ENCODE peak calls at places on chromosomes 4 and X, in nine cellular contexts. K is astrocyte, U is brain microvascular endothelial cell, I is heart right ventricle, J is tibial nerve, Q is HCT116, G is OCI-LY7, R is uterus, S is sigmoid colon. B is an unnamed sample.

GRCh38 chr4:83917572-83917971 is 381.7 kb downstream of the GPAT3 start:
- DNase-seq in U (no peak), K (no peak), S (no peak), J (no peak), R (no peak), I (no peak), G (peak; percentile 4), Q (no peak), B (peak; percentile 22)

GRCh38 chrX:31497086-31497485 is 425.2 kb upstream of the FTHL17 start:
- DNase-seq in I (no peak), J (no peak), K (peak; percentile 57), Q (no peak), S (no peak), G (no peak), U (no peak), R (no peak), B (peak; percentile 36)

GRCh38 chr4:22510750-22511149 is 5.1 kb downstream of the ADGRA3 start:
- DNase-seq in S (no peak), U (no peak), I (no peak), J (no peak), Q (no peak), G (no peak), R (no peak), K (no peak), B (no peak)

GRCh38 chrX:69503835-69504625 is at the start of gene NALF2:
- DNase-seq in K (peak; percentile 5), G (peak; percentile 80), Q (peak; percentile 37), J (no peak), R (no peak), S (peak; percentile 70), U (no peak), I (peak; percentile 56), B (peak; percentile 27)

GRCh38 chr4:112793033-112793432 is 156.1 kb downstream of the LARP7 start:
- DNase-seq in Q (no peak), G (no peak), I (no peak), S (no peak), K (no peak), J (no peak), U (no peak), R (no peak), B (no peak)

GRCh38 chr4:148052448-148052847 is 320.6 kb downstream of the ARHGAP10 start:
- DNase-seq in G (peak; percentile 46), I (no peak), Q (no peak), U (no peak), R (no peak), K (no peak), S (no peak), J (no peak), B (no peak)

GRCh38 chrX:106481341-106481740 is 130.4 kb upstream of the RADX start:
- DNase-seq in R (no peak), Q (peak; percentile 46), I (no peak), K (peak; percentile 2), U (peak; percentile 59), G (peak; percentile 46), J (no peak), S (no peak), B (peak; percentile 58)

GRCh38 chr4:118381902-118382301 is 29.1 kb upstream of the PRSS12 start:
- DNase-seq in Q (no peak), I (no peak), K (no peak), U (no peak), S (no peak), J (no peak), G (no peak), R (no peak), B (no peak)

GRCh38 chr4:152534541-152535231 is 1.2 kb downstream of the FBXW7 start:
- DNase-seq in S (no peak), J (no peak), K (peak; percentile 13), R (no peak), G (peak; percentile 81), I (peak; percentile 38), Q (no peak), U (no peak), B (no peak)

GRCh38 chr4:77800483-77801259 is 18.5 kb downstream of the CNOT6L start:
- DNase-seq in I (no peak), J (no peak), K (peak; percentile 52), R (no peak), G (no peak), U (no peak), S (no peak), Q (no peak), B (peak; percentile 5)

GRCh38 chr4:8464376-8464775 is 23.8 kb downstream of the TRMT44 start:
- DNase-seq in K (no peak), I (no peak), Q (no peak), G (no peak), U (no peak), J (no peak), S (no peak), R (no peak), B (no peak)

GRCh38 chrX:132955710-132956109 is 2.7 kb downstream of the HS6ST2 start:
- DNase-seq in J (no peak), R (no peak), I (no peak), U (no peak), K (no peak), S (no peak), G (no peak), Q (no peak), B (no peak)

GRCh38 chr4:69936566-69936965 is 5.7 kb downstream of the CSN1S1 start:
- DNase-seq in U (no peak), K (peak; percentile 3), Q (no peak), I (no peak), S (no peak), G (no peak), R (no peak), J (no peak), B (peak; percentile 39)

GRCh38 chr4:39365360-39365759 is 802 bp downstream of the RFC1 start:
- DNase-seq in G (no peak), R (no peak), K (no peak), U (no peak), J (no peak), S (no peak), Q (no peak), I (no peak), B (no peak)

GRCh38 chr4:2797545-2798305 is 4.8 kb downstream of the SH3BP2 start:
- DNase-seq in J (peak; percentile 11), R (peak; percentile 13), S (peak; percentile 59), U (no peak), Q (no peak), G (no peak), I (peak; percentile 63), K (no peak), B (no peak)

GRCh38 chr4:2799971-2800690 is 7.2 kb downstream of the SH3BP2 start:
- DNase-seq in U (no peak), I (peak; percentile 58), J (no peak), G (no peak), K (no peak), Q (no peak), R (peak; percentile 17), S (peak; percentile 70), B (peak; percentile 15)

GRCh38 chr4:2798399-2799301 is 5.8 kb downstream of the SH3BP2 start:
- DNase-seq in G (peak; percentile 47), K (no peak), Q (no peak), U (no peak), S (peak; percentile 83), J (peak; percentile 23), R (peak; percentile 63), I (peak; percentile 71), B (peak; percentile 15)

GRCh38 chr4:2800691-2801596 is 8.1 kb downstream of the SH3BP2 start:
- DNase-seq in G (no peak), R (peak; percentile 51), S (peak; percentile 91), J (peak; percentile 64), U (no peak), Q (no peak), K (peak; percentile 58), I (peak; percentile 89), B (no peak)

DNA sequence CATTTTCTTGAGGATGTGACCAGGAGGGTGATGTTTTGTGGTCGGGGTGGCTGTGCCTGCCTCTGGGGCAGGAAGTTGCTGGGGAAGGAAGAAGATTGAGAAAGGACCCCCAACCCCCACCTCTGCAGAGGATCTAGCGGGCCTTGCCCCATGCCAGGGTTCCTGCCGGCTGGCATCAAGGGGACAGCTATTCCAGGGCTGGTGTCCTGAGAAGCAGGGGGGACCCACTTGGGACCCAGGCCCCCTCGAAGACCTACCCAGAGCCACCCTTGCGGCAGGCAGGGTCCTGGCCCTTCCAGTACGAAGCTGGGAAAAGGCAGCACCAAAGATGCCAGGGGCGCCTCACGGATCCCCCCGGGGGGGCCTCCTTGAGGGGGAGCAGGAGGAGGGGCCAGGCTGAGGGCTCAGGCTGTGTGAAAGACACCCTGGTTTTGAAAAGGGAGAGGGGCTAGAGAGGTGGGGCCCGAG is 6.6 kb downstream of the SH3BP2 start:
- DNase-seq in I (peak; percentile 23), Q (no peak), J (peak; percentile 11), U (no peak), S (peak; percentile 71), G (no peak), K (no peak), R (peak; percentile 15), B (no peak)
- TF ChIP-seq CTCF in I (no peak), Q (no peak), J (no peak), U (no peak), S (no peak), G (no peak), K (no peak), R (no peak), B (no peak)

GRCh38 chr4:706834-707598 is 1.4 kb downstream of the PCGF3 start:
- DNase-seq in U (no peak), G (no peak), K (no peak), Q (no peak), S (peak; percentile 60), J (no peak), R (no peak), I (no peak), B (no peak)
- H3K4me3 ChIP-seq in U (peak overlapping the region; percentile 77), G (peak overlapping the region; percentile 82), K (peak overlapping the region; percentile 90), Q (peak overlapping the region; percentile 88), S (peak overlapping the region; percentile 96), J (peak overlapping the region; percentile 96), R (peak overlapping the region; percentile 81), I (peak overlapping the region; percentile 36), B (peak overlapping the region; percentile 56)

DNA sequence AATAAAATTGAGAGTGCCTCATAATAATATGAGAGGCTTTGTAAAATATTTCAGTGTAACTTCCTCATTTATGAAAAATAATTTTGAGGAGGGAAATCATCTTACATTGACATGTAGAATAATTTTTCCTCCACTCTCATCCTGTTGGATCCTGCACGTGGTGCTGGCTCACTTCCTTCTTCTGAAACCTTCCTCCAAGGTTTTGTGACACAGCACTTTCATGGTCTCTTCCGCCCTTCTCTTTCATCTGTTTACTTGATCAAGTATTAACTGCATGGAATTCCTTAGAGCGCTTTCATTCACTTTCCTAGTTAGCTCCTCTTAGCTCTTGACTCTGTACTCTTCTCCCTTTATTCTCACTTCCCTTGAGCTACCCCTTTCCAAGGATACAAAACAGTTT is 246.5 kb downstream of the RAPGEF2 start:
- DNase-seq in J (no peak), K (no peak), I (no peak), U (no peak), G (no peak), R (no peak), S (no peak), Q (no peak), B (no peak)
- H3K36me3 ChIP-seq in J (peaks cover 13% of the 10 kb centered on the region), K (peaks cover 39% of the 10 kb centered on the region), I (peaks cover 95% of the 10 kb centered on the region), U (peaks cover 24% of the 10 kb centered on the region), G (no peaks in the 10 kb centered on the region), R (no peaks in the 10 kb centered on the region), S (peaks cover 24% of the 10 kb centered on the region), Q (peaks cover 3% of the 10 kb centered on the region), B (peaks cover 7% of the 10 kb centered on the region)

DNA sequence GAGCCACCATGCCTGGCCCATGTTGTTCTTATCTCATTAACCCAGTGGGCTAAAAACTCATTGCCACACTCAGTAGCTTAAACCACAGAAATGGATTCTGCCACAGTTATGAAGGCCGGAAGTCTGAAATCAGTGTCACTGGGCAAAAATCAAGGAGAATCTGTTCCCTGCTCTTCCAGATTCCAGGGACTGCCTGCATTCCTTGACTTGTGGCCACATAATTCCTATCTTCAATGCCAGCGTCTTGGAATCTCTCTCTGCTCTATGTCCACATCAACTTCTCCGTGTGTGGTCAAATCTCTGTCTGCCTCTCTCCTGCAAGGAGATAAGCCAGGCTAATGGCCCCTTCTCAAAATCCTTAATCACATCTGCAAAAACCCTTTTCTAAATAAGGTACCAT is 4.1 kb upstream of the WFS1 start:
- DNase-seq in Q (no peak), I (no peak), R (no peak), S (no peak), K (no peak), U (no peak), J (no peak), G (no peak), B (no peak)
- TF ChIP-seq CTCF in Q (no peak), I (no peak), R (no peak), S (no peak), K (no peak), U (no peak), J (no peak), G (no peak), B (no peak)

B was measured in bronchial epithelial cell.